ENCODE peak calls at places on chromosomes 11 and 22, in seven cellular contexts. R is heart left ventricle, D is testis, U is left ventricle myocardium inferior, M is ascending aorta, N is sigmoid colon, E is SK-N-SH. W is an unnamed sample. For H3K27me3, the result is how much of the 10 kb centered on the place peaks cover.

GRCh38 chr22:37634505-37635002 is 4.9 kb upstream of the SH3BP1 start:
- DNase-seq in R (no peak), M (no peak), U (no peak), E (peak), D (no peak), N (no peak), W (peak)

GRCh38 chr22:36759481-36760159 is 16.3 kb downstream of the IFT27 start:
- DNase-seq in D (no peak), M (no peak), R (no peak), E (no peak), N (peak), U (no peak), W (no peak)

GRCh38 chr11:93736129-93736528 is 5.2 kb downstream of the TAF1D start:
- DNase-seq in R (no peak), U (no peak), D (no peak), M (no peak), E (no peak), N (no peak), W (no peak)

GRCh38 chr11:57233702-57234101 is 3.3 kb downstream of the APLNR start:
- DNase-seq in R (no peak), E (no peak), U (no peak), M (no peak), D (no peak), N (no peak), W (no peak)

GRCh38 chr22:49571326-49571725 is 256.3 kb downstream of the BRD1 start:
- DNase-seq in R (no peak), D (no peak), U (no peak), N (peak), M (no peak), E (no peak), W (no peak)

GRCh38 chr11:45025716-45026492 is 75.2 kb upstream of the TP53I11 start:
- DNase-seq in R (peak), D (peak), M (peak), E (peak), U (peak), N (peak), W (peak)

GRCh38 chr11:75635009-75635909 is 33.6 kb downstream of the MAP6 start:
- DNase-seq in U (peak), E (no peak), D (peak), N (peak), R (peak), M (no peak), W (no peak)

GRCh38 chr11:63552921-63553320 is 10.3 kb downstream of the PLAAT2 start:
- DNase-seq in R (no peak), U (no peak), D (peak), E (no peak), N (peak), M (no peak), W (no peak)

GRCh38 chr22:46047841-46048595 is 71.1 kb upstream of the WNT7B start:
- DNase-seq in E (no peak), D (peak), U (peak), N (peak), M (peak), R (no peak), W (peak)

GRCh38 chr11:35146074-35146521 is 7.1 kb downstream of the CD44 start:
- DNase-seq in D (no peak), N (no peak), E (no peak), M (no peak), R (no peak), U (no peak), W (no peak)

GRCh38 chr11:41451011-41451410 is 8.4 kb downstream of the LRRC4C start:
- DNase-seq in D (no peak), N (no peak), M (no peak), E (no peak), R (no peak), U (no peak), W (no peak)

GRCh38 chr11:11534981-11535380 is 86.8 kb downstream of the GALNT18 start:
- DNase-seq in N (no peak), M (no peak), U (no peak), E (no peak), D (no peak), R (no peak), W (peak)

GRCh38 chr11:15326535-15326934 is 211.8 kb downstream of the INSC start:
- DNase-seq in U (no peak), R (no peak), M (no peak), D (no peak), E (no peak), N (no peak), W (no peak)

GRCh38 chr11:109609454-109610185 is 187.6 kb downstream of the C11orf87 start:
- DNase-seq in M (no peak), U (no peak), N (no peak), R (no peak), E (no peak), D (no peak), W (no peak)

GRCh38 chr22:42074153-42074750 is at the start of gene PHETA2:
- DNase-seq in D (no peak), E (peak), N (no peak), U (peak), M (no peak), R (peak), W (no peak)

GRCh38 chr11:12180257-12181205 is 70.1 kb downstream of the MICAL2 start:
- DNase-seq in E (no peak), N (no peak), M (no peak), D (no peak), U (no peak), R (no peak), W (no peak)

GRCh38 chr22:28799125-28799833 is 1.1 kb downstream of the XBP1 start:
- DNase-seq in R (peak), E (peak), N (peak), U (no peak), D (peak), M (no peak), W (peak)

GRCh38 chr11:96794152-96794551 is 404.3 kb downstream of the JRKL start:
- DNase-seq in M (no peak), R (no peak), E (no peak), U (no peak), D (no peak), N (no peak), W (no peak)

GRCh38 chr11:6646631-6647281 is 8.9 kb downstream of the DCHS1 start:
- DNase-seq in R (peak), E (peak), M (no peak), N (peak), U (peak), D (no peak), W (peak)

GRCh38 chr11:75474878-75475766 is 42.1 kb upstream of the KLHL35 start:
- DNase-seq in N (no peak), E (peak), D (peak), U (peak), R (peak), M (no peak), W (peak)

GRCh38 chr11:116396332-116396731 is 376.5 kb downstream of the BUD13 start:
- DNase-seq in N (no peak), M (no peak), U (no peak), D (no peak), E (no peak), R (no peak), W (no peak)

GRCh38 chr11:129992161-129992944 is 10.3 kb downstream of the PRDM10 start:
- DNase-seq in R (no peak), E (peak), M (no peak), U (no peak), N (no peak), D (no peak), W (peak)

GRCh38 chr22:19691721-19692341 is 22.5 kb upstream of the SEPTIN5 start:
- DNase-seq in U (no peak), D (peak), R (no peak), M (no peak), N (peak), E (no peak), W (no peak)

GRCh38 chr11:16924826-16925494 is 89.3 kb downstream of the PLEKHA7 start:
- DNase-seq in R (peak), D (peak), M (no peak), N (peak), E (peak), U (peak), W (no peak)

GRCh38 chr11:65895482-65895981 is 4.7 kb downstream of the FOSL1 start:
- DNase-seq in R (no peak), E (no peak), D (no peak), M (no peak), N (no peak), U (no peak), W (no peak)

GRCh38 chr11:6719588-6719987 is 36.4 kb upstream of the MRPL17 start:
- DNase-seq in N (no peak), R (no peak), U (no peak), E (no peak), D (no peak), M (no peak), W (no peak)

GRCh38 chr11:69483696-69484426 is 2.4 kb downstream of the LINC01488 start:
- DNase-seq in D (no peak), U (peak), E (no peak), N (no peak), M (no peak), R (no peak), W (no peak)

GRCh38 chr22:38733329-38734202 is 22.2 kb downstream of the SUN2 start:
- DNase-seq in M (no peak), D (peak), R (no peak), N (peak), E (peak), U (peak), W (peak)

GRCh38 chr11:118398797-118399564 is 2.4 kb upstream of the ATP5MG start:
- DNase-seq in N (no peak), E (no peak), U (no peak), R (no peak), M (no peak), D (no peak), W (no peak)

GRCh38 chr11:102453286-102453797 is 777 bp upstream of the TMEM123 start:
- DNase-seq in N (no peak), U (peak), D (peak), R (no peak), E (peak), M (no peak), W (no peak)

GRCh38 chr11:115624065-115624464 is 119.8 kb upstream of the CADM1 start:
- DNase-seq in R (no peak), E (no peak), M (no peak), D (no peak), N (no peak), U (no peak), W (no peak)

GRCh38 chr11:61994981-61995380 is 27.5 kb upstream of the FTH1 start:
- DNase-seq in N (no peak), D (no peak), R (no peak), M (no peak), U (no peak), E (no peak), W (no peak)

GRCh38 chr11:121930004-121930965 is 185.7 kb downstream of the BLID start:
- DNase-seq in U (no peak), E (no peak), R (peak), M (no peak), D (no peak), N (no peak), W (no peak)

GRCh38 chr22:39479254-39479653 is 22.4 kb downstream of the MGAT3 start:
- DNase-seq in E (no peak), N (no peak), D (no peak), R (no peak), U (no peak), M (no peak), W (no peak)

GRCh38 chr11:6607190-6607635 is 3.6 kb downstream of the ILK start:
- DNase-seq in D (no peak), U (no peak), N (no peak), E (no peak), R (no peak), M (no peak), W (no peak)

GRCh38 chr11:34637303-34637702 is 16.4 kb downstream of the EHF start:
- DNase-seq in N (no peak), R (no peak), D (no peak), M (no peak), U (no peak), E (no peak), W (no peak)

GRCh38 chr11:7057641-7058040 is 31.2 kb upstream of the RBMXL2 start:
- DNase-seq in M (no peak), N (no peak), R (no peak), E (no peak), U (no peak), D (no peak), W (no peak)

GRCh38 chr11:32918427-32918826 is 25.8 kb downstream of the QSER1 start:
- DNase-seq in U (no peak), M (no peak), N (no peak), D (no peak), E (no peak), R (no peak), W (no peak)

GRCh38 chr22:36425977-36426523 is 38.3 kb upstream of the MYH9 start:
- DNase-seq in N (no peak), E (peak), D (no peak), R (peak), M (no peak), U (peak), W (no peak)

DNA sequence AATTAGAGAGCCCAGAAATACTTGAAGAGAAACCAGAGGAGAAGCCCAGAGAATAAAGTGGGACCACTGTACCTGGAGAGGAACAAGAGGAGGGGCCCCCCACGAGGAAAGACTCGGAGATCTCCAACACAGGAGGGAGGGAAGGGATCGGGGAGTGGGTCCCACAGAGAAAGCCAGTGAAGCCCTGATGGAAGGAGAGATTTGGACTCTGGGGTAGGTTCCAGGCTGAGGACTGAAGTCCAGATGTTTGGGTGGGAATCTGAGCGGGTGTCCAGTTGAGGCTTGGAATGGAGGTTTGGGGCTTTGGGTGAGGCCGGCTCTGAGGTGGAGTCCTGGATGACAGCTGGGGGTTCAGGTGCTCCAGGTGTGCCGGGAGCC is 32.7 kb downstream of the PDE2A start:
- DNase-seq in D (no peak), R (no peak), N (no peak), U (no peak), E (no peak), M (no peak), W (no peak)
- H3K27me3 ChIP-seq in D (under half), R (under half), N (under half), U (under half), E (under half), M (under half), W (under half)

GRCh38 chr11:9577551-9577950 is 4.1 kb downstream of the WEE1 start:
- DNase-seq in U (no peak), D (no peak), M (no peak), R (no peak), N (no peak), E (no peak), W (no peak)
- H3K4me3 ChIP-seq in U (peak), D (no peak), M (peak), R (peak), N (peak), E (peak), W (peak)

DNA sequence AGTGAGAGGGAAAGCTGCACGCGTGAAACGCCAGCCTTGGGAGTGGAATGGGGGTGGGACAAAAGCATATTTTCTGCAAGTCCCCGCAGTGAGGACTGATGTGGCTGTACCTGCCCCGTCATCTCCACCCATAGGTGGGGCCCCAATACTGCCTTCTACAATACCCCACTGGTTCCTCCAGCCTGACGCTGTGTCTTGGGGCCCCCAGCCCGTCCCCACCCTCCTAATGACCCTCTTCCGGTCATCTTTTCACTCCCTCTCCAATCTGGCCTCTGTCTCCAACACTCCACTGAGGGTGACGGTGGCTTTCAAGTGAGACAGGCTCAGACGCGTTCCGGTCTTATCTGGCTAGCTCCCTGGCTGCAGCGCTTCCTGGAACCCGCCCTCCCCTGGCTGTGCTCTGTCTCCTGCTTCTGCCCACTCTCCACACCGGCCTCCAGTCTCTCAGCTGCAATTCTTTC is 104.2 kb downstream of the MICAL3 start:
- DNase-seq in N (no peak), D (peak), R (peak), U (peak), E (peak), M (no peak), W (peak)
- TF ChIP-seq CTCF in N (no peak), D (no peak), R (no peak), U (no peak), E (no peak), M (no peak), W (peak)

GRCh38 chr11:2146051-2146450 is 6.9 kb upstream of the IGF2 start:
- DNase-seq in U (no peak), E (no peak), N (no peak), D (no peak), R (no peak), M (no peak), W (no peak)

GRCh38 chr11:2143652-2144548 is 4.7 kb upstream of the IGF2 start:
- DNase-seq in U (no peak), R (no peak), N (no peak), D (no peak), M (no peak), E (no peak), W (no peak)

GRCh38 chr11:2142762-2143202 is 3.6 kb upstream of the IGF2 start:
- DNase-seq in U (no peak), M (no peak), D (no peak), R (no peak), N (no peak), E (no peak), W (no peak)

GRCh38 chr11:2142300-2142759 is 3.1 kb upstream of the IGF2 start:
- DNase-seq in D (no peak), R (no peak), M (no peak), N (no peak), U (no peak), E (no peak), W (no peak)

GRCh38 chr11:2144549-2145220 is 5.5 kb upstream of the IGF2 start:
- DNase-seq in M (no peak), D (no peak), U (no peak), E (no peak), N (no peak), R (no peak), W (no peak)
- H3K27me3 ChIP-seq in M (under half), D (under half), U (half or more), E (half or more), N (half or more), R (half or more), W (under half)

DNA sequence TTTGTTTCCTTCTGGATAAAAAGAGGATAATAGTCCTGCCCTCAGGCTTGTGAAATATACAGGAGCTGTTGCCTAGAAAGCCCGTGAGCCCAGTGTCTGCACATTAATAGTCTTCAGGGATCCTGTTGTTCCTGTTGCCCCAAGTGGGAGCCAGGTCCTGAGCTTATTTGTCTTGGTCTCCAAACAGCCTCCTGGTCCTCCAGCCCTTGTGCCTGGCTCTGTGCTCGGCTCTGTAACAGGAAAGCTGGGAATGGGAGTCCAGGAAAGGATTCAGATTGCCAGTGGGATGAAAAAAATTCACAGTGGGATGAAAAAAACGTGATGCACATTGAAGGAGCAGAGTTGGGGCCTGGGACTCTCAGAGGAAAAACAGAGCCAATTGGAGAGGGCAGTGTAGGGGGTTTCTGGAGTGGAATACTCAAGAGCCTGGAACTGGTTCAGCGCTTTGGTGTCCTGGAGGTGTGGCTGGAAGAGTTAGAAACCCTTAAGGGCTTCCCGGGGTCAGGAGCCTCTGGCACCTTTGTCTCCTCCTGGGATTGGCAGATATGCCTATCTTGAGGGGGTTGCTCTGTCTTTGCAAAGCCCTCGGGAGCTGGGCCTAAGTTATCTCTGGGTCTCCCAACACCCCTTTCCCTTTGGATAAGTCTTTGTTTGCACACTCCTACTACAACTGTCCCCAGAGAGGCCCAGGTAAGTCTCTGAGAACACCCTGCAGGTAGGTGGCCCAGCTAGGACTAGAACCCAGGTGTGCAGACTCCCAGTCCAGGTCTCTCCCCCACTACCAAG is 2.3 kb upstream of the INPPL1 start:
- DNase-seq in D (peak), M (no peak), U (no peak), N (no peak), E (no peak), R (no peak), W (no peak)
- H3K4me3 ChIP-seq in D (peak), M (peak), U (peak), N (peak), E (peak), R (peak), W (peak)

W was measured in BE2C.